ENCODE peak calls at places on chromosomes 1 and 21, in four cellular contexts. C, N, V and W are unnamed samples.

GRCh38 chr1:222709700-222710153 is 2.6 kb downstream of the AIDA start:
- DNase-seq in N (no peak), V (no peak), C (no peak), W (no peak)

GRCh38 chr1:59455206-59455605 is 158.3 kb downstream of the FGGY start:
- DNase-seq in N (no peak), V (peak), C (no peak), W (no peak)

GRCh38 chr1:5475572-5475971 is 516.7 kb downstream of the NPHP4 start:
- DNase-seq in N (no peak), C (no peak), V (no peak), W (no peak)

GRCh38 chr1:169538998-169539871 is 47.0 kb downstream of the F5 start:
- DNase-seq in C (no peak), N (no peak), V (peak), W (no peak)

GRCh38 chr1:199955235-199955634 is 72.3 kb upstream of the NR5A2 start:
- DNase-seq in V (no peak), C (no peak), N (no peak), W (no peak)

GRCh38 chr1:93878501-93878888 is 511 bp downstream of the DNTTIP2 start:
- DNase-seq in N (no peak), V (no peak), C (peak), W (peak)

GRCh38 chr1:212587304-212588136 is 21.0 kb upstream of the ATF3 start:
- DNase-seq in C (no peak), V (peak), N (no peak), W (no peak)

GRCh38 chr1:64110924-64111777 is 92.3 kb upstream of the UBE2U start:
- DNase-seq in V (no peak), N (no peak), C (no peak), W (no peak)

GRCh38 chr1:240693036-240693435 is 81.1 kb upstream of the GREM2 start:
- DNase-seq in N (no peak), C (no peak), V (no peak), W (no peak)

GRCh38 chr1:173997796-173998195 is 24.4 kb downstream of the RC3H1 start:
- DNase-seq in N (no peak), V (peak), C (no peak), W (no peak)

GRCh38 chr1:2124446-2125198 is 70.0 kb downstream of the FAAP20 start:
- DNase-seq in V (no peak), N (no peak), C (no peak), W (peak)

GRCh38 chr1:205204552-205204951 is 7.0 kb downstream of the DSTYK start:
- DNase-seq in V (no peak), N (no peak), C (no peak), W (no peak)

GRCh38 chr1:236518343-236518742 is 5.4 kb upstream of the LGALS8 start:
- DNase-seq in V (no peak), N (no peak), C (no peak), W (no peak)

GRCh38 chr1:199859525-199859924 is 168.0 kb upstream of the NR5A2 start:
- DNase-seq in N (no peak), C (peak), V (peak), W (no peak)

GRCh38 chr21:45855248-45855801 is 126.2 kb upstream of the COL6A1 start:
- DNase-seq in C (no peak), N (no peak), V (no peak), W (peak)

GRCh38 chr1:58904299-58905125 is 120.7 kb upstream of the JUN start:
- DNase-seq in V (no peak), C (no peak), N (no peak), W (no peak)

GRCh38 chr1:90835661-90836344 is 118.7 kb upstream of the BARHL2 start:
- DNase-seq in C (peak), N (no peak), V (no peak), W (peak)

GRCh38 chr1:182599339-182599738 is 4.8 kb downstream of the RGS16 start:
- DNase-seq in C (no peak), V (no peak), N (no peak), W (no peak)

GRCh38 chr1:99771522-99771921 is 5.1 kb upstream of the FRRS1 start:
- DNase-seq in V (no peak), N (no peak), C (no peak), W (no peak)

GRCh38 chr1:151131832-151132675 is 14.4 kb downstream of the SEMA6C start:
- DNase-seq in V (no peak), C (no peak), N (peak), W (peak)

GRCh38 chr1:209435654-209436566 is 147.6 kb upstream of the CAMK1G start:
- DNase-seq in C (peak), V (peak), N (peak), W (peak)

GRCh38 chr21:46119565-46120271 is 21.8 kb downstream of the COL6A2 start:
- DNase-seq in N (peak), C (peak), V (no peak), W (peak)

GRCh38 chr1:202107321-202107761 is 15.4 kb upstream of the GPR37L1 start:
- DNase-seq in C (peak), V (no peak), N (no peak), W (no peak)

GRCh38 chr1:28091043-28091781 is 2.8 kb upstream of the EYA3 start:
- DNase-seq in C (peak), N (peak), V (peak), W (no peak)

GRCh38 chr1:82838066-82838465 is 1037.3 kb downstream of the ADGRL2 start:
- DNase-seq in V (no peak), C (no peak), N (no peak), W (no peak)

GRCh38 chr1:79188371-79188770 is 181.8 kb upstream of the ADGRL4 start:
- DNase-seq in N (no peak), C (no peak), V (no peak), W (no peak)

GRCh38 chr21:15018382-15018781 is 46.4 kb downstream of the NRIP1 start:
- DNase-seq in V (no peak), N (no peak), C (no peak), W (no peak)

GRCh38 chr21:45615145-45615711 is 28.3 kb upstream of the PCBP3 start:
- DNase-seq in C (no peak), N (no peak), V (no peak), W (peak)

GRCh38 chr1:172041689-172042088 is 200.4 kb downstream of the DNM3 start:
- DNase-seq in C (no peak), V (no peak), N (no peak), W (no peak)

GRCh38 chr1:163535807-163536206 is 214.1 kb downstream of the NUF2 start:
- DNase-seq in V (no peak), N (no peak), C (no peak), W (no peak)

GRCh38 chr1:198915327-198916231 is 276.7 kb downstream of the PTPRC start:
- DNase-seq in C (no peak), V (no peak), N (no peak), W (no peak)

GRCh38 chr1:109812691-109813393 is 49.1 kb upstream of the EPS8L3 start:
- DNase-seq in C (no peak), V (no peak), N (no peak), W (no peak)

GRCh38 chr21:29184047-29184446 is 53.6 kb downstream of the MAP3K7CL start:
- DNase-seq in N (no peak), V (no peak), C (no peak), W (no peak)

GRCh38 chr1:32538887-32539583 is at the start of gene ZBTB8A:
- DNase-seq in C (peak), N (peak), V (no peak), W (peak)

GRCh38 chr1:170307426-170307825 is 161.7 kb downstream of the NTMT2 start:
- DNase-seq in C (no peak), V (no peak), N (no peak), W (no peak)

DNA sequence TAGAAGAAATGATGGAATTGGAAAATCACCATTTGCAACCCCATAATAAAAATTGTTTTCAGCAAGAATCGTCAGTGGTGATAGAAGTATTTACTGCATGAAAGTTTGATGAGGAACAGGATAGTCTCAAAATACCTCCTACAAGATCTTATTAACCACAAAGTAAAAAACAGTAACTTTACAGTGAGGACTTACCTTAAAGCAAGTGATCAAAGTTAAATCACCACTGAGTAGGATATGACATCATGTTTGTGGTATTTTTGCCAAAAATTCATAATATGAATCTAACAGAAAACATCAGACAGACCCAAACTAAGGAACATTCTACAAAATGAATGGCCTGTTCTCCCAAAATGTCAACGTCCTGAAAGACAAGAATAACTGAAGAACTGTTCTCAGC is 19.9 kb downstream of the ALDH9A1 start:
- DNase-seq in C (no peak), N (no peak), V (no peak), W (no peak)
- H3K27ac ChIP-seq in C (no peak), N (no peak), V (no peak), W (no peak)

DNA sequence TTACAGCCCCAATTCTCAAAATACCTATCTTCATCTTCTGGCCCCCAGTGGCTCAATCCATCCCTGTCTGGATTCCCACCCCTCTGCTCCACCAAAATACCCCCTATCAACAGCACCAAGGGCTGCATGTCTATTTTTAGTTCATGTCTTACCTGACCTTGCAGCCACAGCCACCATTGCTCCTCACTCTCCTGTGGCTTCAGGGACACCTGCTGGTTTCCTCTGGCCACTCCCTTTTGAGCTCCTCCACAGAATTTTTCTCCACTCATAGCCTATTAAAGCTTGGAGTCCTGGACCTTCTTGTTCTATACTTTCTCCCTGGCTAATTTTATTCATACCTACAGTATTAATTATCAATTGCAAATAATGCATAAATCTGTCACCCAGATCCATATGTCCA is 125.3 kb upstream of the NGF start:
- DNase-seq in N (no peak), C (peak), V (no peak), W (no peak)
- H3K27ac ChIP-seq in N (no peak), C (no peak), V (no peak), W (no peak)

GRCh38 chr1:50275564-50275963 is 147.7 kb downstream of the DMRTA2 start:
- DNase-seq in C (no peak), N (no peak), V (no peak), W (no peak)
- H3K27ac ChIP-seq in C (no peak), N (no peak), V (no peak), W (no peak)

GRCh38 chr1:204148098-204148406 is 3.8 kb downstream of the ETNK2 start:
- DNase-seq in C (no peak), N (no peak), V (no peak), W (peak)
- H3K27ac ChIP-seq in C (no peak), N (no peak), V (no peak), W (no peak)

GRCh38 chr1:65812065-65812464 is 19.4 kb downstream of the PDE4B start:
- DNase-seq in V (peak), N (no peak), C (peak), W (peak)
- H3K27ac ChIP-seq in V (peak), N (no peak), C (no peak), W (no peak)

GRCh38 chr1:29960906-29961675 is 724.8 kb downstream of the PTPRU start:
- DNase-seq in C (no peak), N (no peak), V (no peak), W (no peak)
- H3K27ac ChIP-seq in C (no peak), N (no peak), V (no peak), W (no peak)

GRCh38 chr1:39640861-39641260 is 1.4 kb upstream of the HEYL start:
- DNase-seq in C (no peak), V (no peak), N (no peak), W (no peak)

GRCh38 chr1:39643705-39644104 is 4.3 kb upstream of the HEYL start:
- DNase-seq in V (no peak), C (no peak), N (no peak), W (no peak)

GRCh38 chr1:39645411-39646043 is 6.1 kb upstream of the HEYL start:
- DNase-seq in C (no peak), N (no peak), V (no peak), W (no peak)

GRCh38 chr1:39639333-39640130 is at the start of gene HEYL:
- DNase-seq in V (no peak), C (peak), N (peak), W (peak)

DNA sequence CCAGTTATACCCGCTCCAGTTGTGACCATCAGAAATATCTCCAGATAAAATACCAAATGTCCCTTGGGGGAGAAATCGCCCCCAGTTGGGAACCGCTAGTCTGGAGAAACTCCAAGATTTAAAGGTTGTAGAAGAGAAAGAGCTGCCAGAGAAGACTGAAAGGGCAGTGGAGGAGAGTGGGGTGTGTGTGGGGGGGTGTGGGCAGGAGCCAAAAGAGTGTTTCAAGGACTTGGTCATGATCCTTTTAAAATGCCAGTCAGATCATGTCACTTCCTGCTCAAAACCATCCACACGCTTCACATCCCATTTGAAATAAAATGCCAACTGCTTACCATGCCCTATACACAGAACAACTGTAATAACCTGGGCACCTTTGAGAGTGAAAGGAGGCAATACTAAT is 3.4 kb upstream of the HEYL start:
- DNase-seq in C (peak), N (peak), V (no peak), W (peak)
- H3K27ac ChIP-seq in C (peak), N (peak), V (no peak), W (peak)

GRCh38 chr1:188652678-188653077 is 1823.9 kb downstream of the PLA2G4A start:
- DNase-seq in N (no peak), C (no peak), V (peak), W (no peak)
- H3K27ac ChIP-seq in N (no peak), C (no peak), V (no peak), W (no peak)

GRCh38 chr1:37919277-37919676 is 27.6 kb downstream of the INPP5B start:
- DNase-seq in N (no peak), V (no peak), C (no peak), W (no peak)

GRCh38 chr1:37915484-37916093 is 31.3 kb downstream of the INPP5B start:
- DNase-seq in N (no peak), V (no peak), C (no peak), W (no peak)

GRCh38 chr1:37914719-37915483 is 32.0 kb downstream of the INPP5B start:
- DNase-seq in V (no peak), N (no peak), C (no peak), W (no peak)
- H3K27ac ChIP-seq in V (no peak), N (no peak), C (peak), W (peak)